ENCODE peak calls at places on chromosomes 5 and 9, in eight cellular contexts. N is pancreas, Z is transverse colon, X is fibroblast of lung, H is psoas muscle, J is GM12865, P is SK-N-SH, G is astrocyte of the spinal cord. C is an unnamed sample.

GRCh38 chr5:35160486-35161116 is 69.7 kb downstream of the PRLR start:
- DNase-seq in Z (no peak), H (no peak), J (no peak), X (no peak), P (no peak), G (no peak), N (no peak), C (no peak)

GRCh38 chr5:118551031-118551430 is 437.3 kb downstream of the DTWD2 start:
- DNase-seq in Z (no peak), N (no peak), H (no peak), G (no peak), P (no peak), X (no peak), J (no peak), C (no peak)

GRCh38 chr9:85009251-85009650 is 339.7 kb downstream of the NTRK2 start:
- DNase-seq in X (no peak), H (no peak), Z (no peak), J (peak), P (no peak), G (no peak), N (no peak), C (no peak)

GRCh38 chr5:6716634-6717149 is 3.5 kb downstream of the TENT4A start:
- DNase-seq in N (no peak), J (no peak), G (no peak), P (no peak), Z (no peak), X (no peak), H (no peak), C (no peak)

GRCh38 chr5:170985486-170985885 is 123.7 kb downstream of the RANBP17 start:
- DNase-seq in G (peak), N (no peak), H (no peak), J (no peak), P (no peak), Z (no peak), X (peak), C (no peak)

GRCh38 chr9:137035937-137036336 is 4.0 kb upstream of the FUT7 start:
- DNase-seq in P (no peak), G (no peak), X (no peak), J (no peak), N (no peak), H (no peak), Z (no peak), C (no peak)

GRCh38 chr9:37994639-37995347 is 74.2 kb downstream of the SHB start:
- DNase-seq in N (peak), J (peak), P (peak), Z (peak), H (peak), G (peak), X (peak), C (no peak)

GRCh38 chr9:137797206-137798120 is 80.1 kb upstream of the CACNA1B start:
- DNase-seq in N (peak), G (no peak), P (no peak), J (no peak), Z (no peak), X (no peak), H (no peak), C (no peak)

GRCh38 chr9:27483576-27483975 is 40.5 kb upstream of the IFNK start:
- DNase-seq in J (no peak), H (no peak), N (no peak), G (no peak), P (no peak), Z (no peak), X (no peak), C (no peak)

GRCh38 chr5:166436857-166437256 is 1854.6 kb upstream of the WWC1 start:
- DNase-seq in P (no peak), G (peak), X (no peak), N (no peak), Z (no peak), H (no peak), J (no peak), C (no peak)

GRCh38 chr5:172768098-172768572 is 2.9 kb downstream of the DUSP1 start:
- DNase-seq in H (no peak), Z (no peak), G (no peak), J (no peak), X (no peak), P (no peak), N (no peak), C (no peak)

GRCh38 chr9:3875371-3876132 is 349.8 kb upstream of the RFX3 start:
- DNase-seq in N (no peak), G (peak), Z (no peak), P (peak), X (peak), H (no peak), J (peak), C (peak)

GRCh38 chr5:17014686-17015085 is 78.6 kb upstream of the MYO10 start:
- DNase-seq in X (no peak), J (no peak), Z (no peak), N (no peak), P (no peak), H (no peak), G (no peak), C (no peak)

GRCh38 chr5:79454043-79454442 is 59.9 kb downstream of the HOMER1 start:
- DNase-seq in Z (no peak), H (no peak), X (no peak), J (no peak), G (no peak), P (peak), N (no peak), C (no peak)

GRCh38 chr9:128607642-128608350 is 48.9 kb downstream of the DYNC2I2 start:
- DNase-seq in G (peak), P (no peak), X (peak), N (peak), J (no peak), H (peak), Z (peak), C (no peak)

GRCh38 chr9:84851935-84852585 is 182.5 kb downstream of the NTRK2 start:
- DNase-seq in H (no peak), P (no peak), J (no peak), G (peak), N (peak), X (peak), Z (no peak), C (peak)

GRCh38 chr5:51096859-51097258 is 286.4 kb upstream of the ISL1 start:
- DNase-seq in X (no peak), N (no peak), G (no peak), Z (no peak), J (no peak), P (no peak), H (no peak), C (no peak)

GRCh38 chr5:15647251-15647650 is 147.3 kb downstream of the FBXL7 start:
- DNase-seq in J (no peak), N (no peak), P (no peak), H (no peak), Z (no peak), X (no peak), G (no peak), C (no peak)

GRCh38 chr9:85723220-85723619 is 18.5 kb downstream of the AGTPBP1 start:
- DNase-seq in H (no peak), Z (no peak), J (no peak), X (no peak), N (no peak), P (no peak), G (peak), C (no peak)

GRCh38 chr9:77649109-77649812 is 1.1 kb upstream of the GNA14 start:
- DNase-seq in G (peak), N (no peak), J (no peak), H (no peak), X (peak), Z (no peak), P (peak), C (no peak)

GRCh38 chr9:109652971-109653370 is 127.0 kb upstream of the PALM2AKAP2 start:
- DNase-seq in X (peak), H (no peak), G (peak), Z (no peak), P (peak), J (peak), N (no peak), C (no peak)
- TF ChIP-seq CTCF in X (peak), H (no peak), G (peak), Z (no peak), P (peak), J (peak), N (no peak), C (peak)

GRCh38 chr5:65263291-65263690 is 218.4 kb downstream of the ADAMTS6 start:
- DNase-seq in P (no peak), X (no peak), G (peak), J (no peak), H (no peak), Z (no peak), N (no peak), C (no peak)

GRCh38 chr5:65262590-65263189 is 219.0 kb downstream of the ADAMTS6 start:
- DNase-seq in Z (no peak), G (peak), H (no peak), J (no peak), X (peak), N (no peak), P (no peak), C (peak)

GRCh38 chr5:65262094-65262493 is 219.6 kb downstream of the ADAMTS6 start:
- DNase-seq in H (no peak), G (no peak), J (no peak), X (no peak), P (peak), Z (no peak), N (no peak), C (no peak)

GRCh38 chr5:65261499-65261898 is 220.2 kb downstream of the ADAMTS6 start:
- DNase-seq in J (no peak), H (no peak), Z (no peak), P (no peak), N (no peak), X (no peak), G (no peak), C (no peak)

DNA sequence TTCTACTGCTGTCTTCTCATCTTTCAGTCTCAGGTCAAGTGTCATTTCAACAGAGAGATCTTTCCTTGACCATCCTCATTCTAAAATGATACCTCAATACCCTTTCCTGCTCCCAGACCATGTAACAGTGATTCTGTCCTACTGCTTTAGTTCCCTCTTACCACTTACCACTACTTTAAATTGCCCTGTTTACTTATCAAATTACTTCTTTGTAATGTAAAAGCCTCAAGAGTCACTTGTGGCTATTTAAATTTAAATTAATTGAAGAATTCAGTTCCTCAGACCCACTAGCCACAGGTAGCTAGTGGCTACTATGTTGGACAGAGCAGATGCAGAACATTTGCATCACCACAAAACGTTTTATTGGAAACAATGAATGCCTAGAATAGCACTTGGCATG is 217.3 kb downstream of the ADAMTS6 start:
- DNase-seq in G (no peak), H (no peak), J (no peak), P (no peak), Z (no peak), X (no peak), N (no peak), C (no peak)
- H3K4me3 ChIP-seq in G (no peak), H (no peak), J (no peak), P (no peak), Z (no peak), X (no peak), N (no peak), C (no peak)

GRCh38 chr9:12554636-12555035 is 138.5 kb upstream of the TYRP1 start:
- DNase-seq in X (peak), H (no peak), G (peak), N (no peak), Z (no peak), P (peak), J (no peak), C (no peak)
- TF ChIP-seq CTCF in X (peak), H (no peak), G (peak), N (no peak), Z (no peak), P (peak), J (no peak), C (no peak)

GRCh38 chr9:109477269-109478203 is 20.6 kb downstream of the PTPN3 start:
- DNase-seq in P (no peak), G (no peak), N (peak), Z (peak), H (peak), X (no peak), J (no peak), C (no peak)
- H3K4me3 ChIP-seq in P (no peak), G (no peak), N (no peak), Z (no peak), H (no peak), X (no peak), J (no peak), C (no peak)

DNA sequence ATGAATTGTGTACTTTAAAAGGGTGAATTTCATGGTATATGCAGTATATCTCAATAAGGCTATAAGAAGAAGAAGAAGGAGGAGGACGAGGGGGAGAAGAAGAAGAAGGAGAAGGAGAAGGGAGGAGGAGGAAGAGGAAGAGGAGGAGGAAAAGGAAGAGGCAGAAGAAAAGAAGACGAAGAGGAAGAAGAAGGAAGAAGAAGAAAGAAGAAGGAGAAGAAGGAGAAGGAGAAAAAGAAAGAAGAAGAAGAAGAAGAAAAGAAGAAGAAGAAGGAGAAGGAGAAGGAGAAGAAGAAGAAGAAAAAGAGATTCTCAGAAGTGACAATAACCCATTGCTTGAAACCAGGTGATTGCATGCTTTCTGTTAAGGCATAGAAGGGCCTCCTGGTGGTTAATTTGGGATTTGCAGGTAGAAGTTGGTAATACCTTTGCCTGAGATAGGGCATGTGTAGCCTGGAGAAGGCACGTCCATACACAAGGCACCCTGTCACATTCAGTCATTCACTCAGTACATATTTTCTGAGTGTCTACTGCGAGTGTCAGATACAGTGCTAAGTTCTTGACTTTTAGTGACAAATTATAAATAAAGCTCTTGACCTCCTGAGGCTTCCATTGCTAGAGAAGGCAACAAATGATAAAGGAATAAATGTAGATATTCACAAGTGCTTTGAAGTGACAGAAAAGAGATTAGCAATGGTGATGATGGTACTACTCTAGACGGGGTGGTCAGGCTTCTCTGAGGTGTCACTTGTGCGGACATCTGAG is 231.3 kb downstream of the NPR3 start:
- DNase-seq in P (peak), N (no peak), X (peak), Z (peak), H (no peak), G (peak), J (peak), C (no peak)
- TF ChIP-seq CTCF in P (peak), N (no peak), X (peak), Z (peak), H (no peak), G (peak), J (peak), C (peak)